ENCODE peak calls at places on chromosome 12, in nine cellular contexts. Q, V, C, G, B, K, M, S and O are unnamed samples.

GRCh38 chr12:109804820-109805761 is 28.1 kb downstream of the TRPV4 start:
- DNase-seq in Q (peak; percentile 56), V (peak; percentile 70), C (peak; percentile 27), G (no peak), B (peak; percentile 77), K (peak; percentile 15), M (peak; percentile 69), S (peak; percentile 72), O (peak; percentile 20)

GRCh38 chr12:71208053-71208685 is 50.4 kb upstream of the TSPAN8 start:
- DNase-seq in Q (no peak), V (no peak), C (no peak), G (no peak), B (no peak), K (peak; percentile 7), M (no peak), S (no peak), O (peak; percentile 6)

GRCh38 chr12:2997989-2998670 is 38.9 kb downstream of the TEAD4 start:
- DNase-seq in Q (no peak), V (no peak), C (peak; percentile 46), G (no peak), B (no peak), K (no peak), M (no peak), S (no peak), O (no peak)

GRCh38 chr12:114403044-114403689 is 2.8 kb downstream of the TBX5 start:
- DNase-seq in Q (peak; percentile 68), V (no peak), C (no peak), G (no peak), B (no peak), K (no peak), M (peak; percentile 50), S (no peak), O (no peak)

GRCh38 chr12:121165316-121165715 is 32.6 kb downstream of the P2RX7 start:
- DNase-seq in Q (peak; percentile 83), V (no peak), C (peak; percentile 92), G (no peak), B (no peak), K (no peak), M (no peak), S (no peak), O (no peak)

GRCh38 chr12:76588881-76589565 is 29.5 kb upstream of the OSBPL8 start:
- DNase-seq in Q (peak; percentile 93), V (no peak), C (peak; percentile 80), G (no peak), B (no peak), K (no peak), M (no peak), S (no peak), O (no peak)

GRCh38 chr12:18139989-18140596 is 50.1 kb upstream of the RERGL start:
- DNase-seq in Q (peak; percentile 60), V (no peak), C (peak; percentile 19), G (no peak), B (no peak), K (no peak), M (no peak), S (no peak), O (peak; percentile 14)

GRCh38 chr12:105464426-105464825 is 133.9 kb downstream of the C12orf75 start:
- DNase-seq in Q (no peak), V (no peak), C (no peak), G (no peak), B (no peak), K (no peak), M (no peak), S (no peak), O (no peak)

GRCh38 chr12:82434392-82434911 is 76.1 kb downstream of the METTL25 start:
- DNase-seq in Q (no peak), V (no peak), C (no peak), G (no peak), B (no peak), K (no peak), M (no peak), S (no peak), O (no peak)

GRCh38 chr12:125239563-125239962 is 174.3 kb downstream of the AACS start:
- DNase-seq in Q (no peak), V (no peak), C (no peak), G (no peak), B (no peak), K (no peak), M (no peak), S (no peak), O (no peak)

GRCh38 chr12:125688881-125689280 is 623.6 kb downstream of the AACS start:
- DNase-seq in Q (no peak), V (no peak), C (no peak), G (no peak), B (no peak), K (no peak), M (no peak), S (no peak), O (no peak)

GRCh38 chr12:2163172-2163927 is 110.6 kb downstream of the CACNA1C start:
- DNase-seq in Q (peak; percentile 98), V (no peak), C (peak; percentile 100), G (no peak), B (no peak), K (no peak), M (peak; percentile 89), S (peak; percentile 70), O (no peak)

GRCh38 chr12:129687731-129688130 is 216.1 kb downstream of the TMEM132D start:
- DNase-seq in Q (no peak), V (no peak), C (no peak), G (no peak), B (no peak), K (no peak), M (no peak), S (no peak), O (no peak)

GRCh38 chr12:6281081-6281809 is 29.2 kb upstream of the PLEKHG6 start:
- DNase-seq in Q (no peak), V (no peak), C (peak; percentile 47), G (no peak), B (no peak), K (no peak), M (no peak), S (no peak), O (no peak)

GRCh38 chr12:23376238-23376637 is 573.2 kb downstream of the SOX5 start:
- DNase-seq in Q (no peak), V (no peak), C (no peak), G (no peak), B (no peak), K (no peak), M (no peak), S (no peak), O (no peak)

GRCh38 chr12:67651380-67651695 is 2.8 kb downstream of the DYRK2 start:
- DNase-seq in Q (peak; percentile 58), V (peak; percentile 54), C (peak; percentile 41), G (no peak), B (no peak), K (no peak), M (no peak), S (no peak), O (peak; percentile 51)

GRCh38 chr12:26940820-26941219 is 2.5 kb downstream of the FGFR1OP2 start:
- DNase-seq in Q (peak; percentile 55), V (peak; percentile 56), C (peak; percentile 56), G (no peak), B (no peak), K (no peak), M (no peak), S (no peak), O (no peak)

GRCh38 chr12:69991683-69992297 is 166.8 kb downstream of the MYRFL start:
- DNase-seq in Q (no peak), V (no peak), C (no peak), G (no peak), B (no peak), K (no peak), M (no peak), S (no peak), O (no peak)

GRCh38 chr12:111369496-111370220 is 763 bp upstream of the PHETA1 start:
- DNase-seq in Q (no peak), V (no peak), C (no peak), G (no peak), B (no peak), K (no peak), M (no peak), S (no peak), O (no peak)
- H3K4me3 ChIP-seq in Q (peak overlapping the region; percentile 93), V (peak overlapping the region; percentile 66), C (peak overlapping the region; percentile 90), G (peak overlapping the region; percentile 76), B (peak overlapping the region; percentile 50), K (peak overlapping the region; percentile 83), M (peak overlapping the region; percentile 82), S (peak overlapping the region; percentile 91), O (peak overlapping the region; percentile 67)

DNA sequence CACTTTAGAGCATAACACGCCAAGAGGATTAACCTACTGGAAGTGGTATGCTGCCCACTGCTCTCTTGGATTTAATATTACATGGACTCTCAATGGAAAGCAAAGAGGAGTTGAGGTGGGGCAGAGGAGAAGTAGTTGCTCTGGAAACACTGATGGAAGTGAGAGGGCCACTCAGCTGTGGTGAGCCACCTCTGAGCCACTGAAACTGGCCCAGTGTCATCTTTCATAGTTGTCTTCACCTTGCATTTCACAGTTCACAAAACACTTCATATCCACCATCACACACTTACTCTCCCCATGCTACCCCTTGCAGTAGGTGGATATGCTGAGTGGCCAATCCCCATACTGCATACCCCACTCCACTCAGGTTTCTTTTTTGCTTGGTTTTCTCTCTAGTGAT is 12.2 kb upstream of the PCED1B start:
- DNase-seq in Q (no peak), V (no peak), C (no peak), G (no peak), B (no peak), K (no peak), M (no peak), S (no peak), O (no peak)
- H3K4me3 ChIP-seq in Q (no peak overlapping the region), V (no peak overlapping the region), C (no peak overlapping the region), G (no peak overlapping the region), B (no peak overlapping the region), K (no peak overlapping the region), M (no peak overlapping the region), S (no peak overlapping the region), O (no peak overlapping the region)

GRCh38 chr12:68814490-68815231 is 6.7 kb downstream of the MDM2 start:
- DNase-seq in Q (no peak), V (no peak), C (no peak), G (no peak), B (no peak), K (no peak), M (no peak), S (no peak), O (no peak)

GRCh38 chr12:68815232-68815927 is 7.4 kb downstream of the MDM2 start:
- DNase-seq in Q (no peak), V (no peak), C (no peak), G (no peak), B (no peak), K (no peak), M (no peak), S (no peak), O (no peak)

GRCh38 chr12:68809190-68810026 is 1.4 kb downstream of the MDM2 start:
- DNase-seq in Q (no peak), V (no peak), C (peak; percentile 22), G (no peak), B (no peak), K (no peak), M (no peak), S (no peak), O (no peak)

GRCh38 chr12:68813242-68813593 is 5.2 kb downstream of the MDM2 start:
- DNase-seq in Q (no peak), V (no peak), C (no peak), G (no peak), B (no peak), K (no peak), M (no peak), S (no peak), O (no peak)

GRCh38 chr12:68812553-68813241 is 4.7 kb downstream of the MDM2 start:
- DNase-seq in Q (no peak), V (no peak), C (no peak), G (no peak), B (no peak), K (no peak), M (no peak), S (no peak), O (no peak)
- H3K4me3 ChIP-seq in Q (no peak overlapping the region), V (no peak overlapping the region), C (no peak overlapping the region), G (peak overlapping the region; percentile 2), B (no peak overlapping the region), K (no peak overlapping the region), M (no peak overlapping the region), S (no peak overlapping the region), O (no peak overlapping the region)

GRCh38 chr12:48973531-48973930 is 2.0 kb upstream of the WNT10B start:
- DNase-seq in Q (peak; percentile 59), V (no peak), C (no peak), G (no peak), B (no peak), K (no peak), M (peak; percentile 65), S (no peak), O (no peak)
- H3K4me3 ChIP-seq in Q (no peak overlapping the region), V (no peak overlapping the region), C (no peak overlapping the region), G (no peak overlapping the region), B (no peak overlapping the region), K (no peak overlapping the region), M (no peak overlapping the region), S (no peak overlapping the region), O (no peak overlapping the region)